ENCODE peak calls at places on chromosomes 5 and 9, in five cellular contexts. F is mesendoderm, O is H1, S is neuronal stem cell, P is IMR-90. D is an unnamed sample.

GRCh38 chr9:71506821-71507220 is 261.5 kb downstream of the CEMIP2 start:
- DNase-seq in F (no peak), O (no peak), S (no peak), P (peak), D (no peak)

GRCh38 chr5:175670358-175670757 is 12.5 kb downstream of the HRH2 start:
- DNase-seq in F (no peak), O (no peak), S (no peak), P (no peak), D (no peak)

GRCh38 chr5:3995954-3996619 is 400.5 kb downstream of the IRX1 start:
- DNase-seq in F (peak), O (no peak), S (no peak), P (no peak), D (no peak)

GRCh38 chr9:133463234-133463863 is 3.6 kb downstream of the CACFD1 start:
- DNase-seq in F (peak), O (no peak), S (no peak), P (no peak), D (peak)

GRCh38 chr5:151799407-151799806 is 27.7 kb downstream of the G3BP1 start:
- DNase-seq in F (no peak), O (no peak), S (no peak), P (peak), D (no peak)

GRCh38 chr5:154163327-154163997 is 27.1 kb upstream of the GALNT10 start:
- DNase-seq in F (no peak), O (no peak), S (no peak), P (no peak), D (no peak)

GRCh38 chr5:162768962-162769464 is 668.4 kb upstream of the CCNG1 start:
- DNase-seq in F (peak), O (no peak), S (peak), P (no peak), D (no peak)

GRCh38 chr9:113523421-113524141 is 60.1 kb downstream of the RGS3 start:
- DNase-seq in F (no peak), O (no peak), S (no peak), P (no peak), D (no peak)

GRCh38 chr5:61409568-61409967 is 77.5 kb downstream of the ZSWIM6 start:
- DNase-seq in F (peak), O (no peak), S (no peak), P (peak), D (no peak)

GRCh38 chr5:84450617-84451414 is 66.1 kb upstream of the EDIL3 start:
- DNase-seq in F (no peak), O (no peak), S (no peak), P (peak), D (no peak)

GRCh38 chr5:88480766-88481499 is 212.3 kb upstream of the TMEM161B start:
- DNase-seq in F (no peak), O (no peak), S (no peak), P (no peak), D (no peak)

GRCh38 chr9:117224676-117225075 is 190.2 kb downstream of the ASTN2 start:
- DNase-seq in F (peak), O (peak), S (no peak), P (no peak), D (peak)

GRCh38 chr9:136868644-136869043 is 2.5 kb upstream of the EDF1 start:
- DNase-seq in F (no peak), O (no peak), S (no peak), P (no peak), D (no peak)

GRCh38 chr9:130433168-130433946 is 11.4 kb upstream of the ASS1 start:
- DNase-seq in F (peak), O (no peak), S (peak), P (peak), D (peak)

GRCh38 chr5:99815-100214 is 7.8 kb downstream of the PLEKHG4B start:
- DNase-seq in F (peak), O (no peak), S (no peak), P (no peak), D (no peak)

GRCh38 chr5:14581891-14582796 is 552 bp downstream of the OTULINL start:
- DNase-seq in F (peak), O (no peak), S (no peak), P (no peak), D (peak)

GRCh38 chr5:177300236-177300880 is 3.2 kb downstream of the RAB24 start:
- DNase-seq in F (peak), O (no peak), S (no peak), P (peak), D (peak)

GRCh38 chr9:134317431-134318414 is 8.5 kb upstream of the RXRA start:
- DNase-seq in F (no peak), O (no peak), S (no peak), P (peak), D (no peak)

GRCh38 chr9:127395491-127396252 is 1.3 kb upstream of the SLC2A8 start:
- DNase-seq in F (no peak), O (no peak), S (no peak), P (no peak), D (no peak)

GRCh38 chr9:87194471-87194870 is 247.2 kb upstream of the GAS1 start:
- DNase-seq in F (no peak), O (no peak), S (no peak), P (peak), D (no peak)

GRCh38 chr5:181160144-181160754 is 12.9 kb downstream of the OR2V2 start:
- DNase-seq in F (peak), O (no peak), S (peak), P (peak), D (peak)

GRCh38 chr5:34895641-34896419 is 19.5 kb downstream of the RAD1 start:
- DNase-seq in F (peak), O (no peak), S (no peak), P (no peak), D (no peak)

GRCh38 chr5:68071731-68072130 is 143.8 kb upstream of the PIK3R1 start:
- DNase-seq in F (no peak), O (no peak), S (no peak), P (no peak), D (no peak)

GRCh38 chr5:66881475-66882161 is 285.4 kb downstream of the MAST4 start:
- DNase-seq in F (no peak), O (no peak), S (no peak), P (peak), D (no peak)

GRCh38 chr9:99134893-99135341 is 30.0 kb downstream of the TGFBR1 start:
- DNase-seq in F (no peak), O (no peak), S (no peak), P (peak), D (no peak)

GRCh38 chr5:86880785-86881492 is 263.2 kb downstream of the COX7C start:
- DNase-seq in F (peak), O (peak), S (peak), P (peak), D (peak)

GRCh38 chr5:36458746-36459145 is 147.7 kb upstream of the SLC1A3 start:
- DNase-seq in F (no peak), O (no peak), S (no peak), P (no peak), D (no peak)
- H2BK5ac ChIP-seq in F (no peak), O (no peak), S (no peak), P (no peak), D (no peak)

GRCh38 chr9:96859461-96860198 is 5.3 kb upstream of the ZNF782 start:
- DNase-seq in F (peak), O (no peak), S (no peak), P (peak), D (no peak)
- H2BK5ac ChIP-seq in F (no peak), O (no peak), S (no peak), P (no peak), D (no peak)

GRCh38 chr5:98928802-98929122 is at the start of gene CHD1:
- DNase-seq in F (peak), O (peak), S (peak), P (peak), D (peak)
- H2BK5ac ChIP-seq in F (peak), O (peak), S (peak), P (peak), D (no peak)

GRCh38 chr5:17339841-17340240 is 122.4 kb downstream of the BASP1 start:
- DNase-seq in F (no peak), O (no peak), S (no peak), P (no peak), D (no peak)

GRCh38 chr5:17331649-17332048 is 114.2 kb downstream of the BASP1 start:
- DNase-seq in F (no peak), O (no peak), S (no peak), P (no peak), D (no peak)

GRCh38 chr5:17340363-17340762 is 122.9 kb downstream of the BASP1 start:
- DNase-seq in F (no peak), O (no peak), S (no peak), P (peak), D (no peak)

GRCh38 chr5:17333755-17334154 is 116.3 kb downstream of the BASP1 start:
- DNase-seq in F (no peak), O (no peak), S (no peak), P (no peak), D (no peak)

GRCh38 chr5:17336054-17336453 is 118.6 kb downstream of the BASP1 start:
- DNase-seq in F (peak), O (no peak), S (no peak), P (no peak), D (no peak)
- H2BK5ac ChIP-seq in F (no peak), O (no peak), S (no peak), P (no peak), D (no peak)

DNA sequence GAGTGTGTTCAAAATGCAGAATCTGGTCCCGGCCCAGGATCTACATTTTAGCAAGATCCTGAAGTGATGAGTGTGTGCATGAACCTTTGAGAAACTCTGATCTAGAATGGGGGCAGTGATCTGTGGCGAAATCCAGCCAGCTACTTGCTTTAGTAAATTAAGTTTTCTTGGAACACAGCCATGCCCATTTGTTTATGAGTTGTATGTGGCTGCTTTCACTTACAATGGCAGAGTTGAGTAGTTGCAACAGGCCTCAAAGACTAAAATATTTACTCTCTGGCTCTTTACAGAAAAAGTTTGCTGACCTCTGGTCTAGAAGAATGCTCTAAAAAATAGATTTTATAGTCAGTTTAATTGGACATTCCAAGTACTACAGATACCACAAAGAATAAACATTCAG is 588.3 kb downstream of the BNC2 start:
- DNase-seq in F (no peak), O (no peak), S (no peak), P (peak), D (no peak)
- H2BK5ac ChIP-seq in F (no peak), O (no peak), S (no peak), P (peak), D (no peak)

D was measured in H9.